ENCODE peak calls at places on chromosomes 4 and X, in five cellular contexts. F is CD8-positive, alpha-beta T cell; X is ovary; O is aorta; N is uterus. Q is an unnamed sample. For H3K36me3, the result is how much of the 10 kb centered on the place peaks cover.

GRCh38 chr4:6869944-6870343 is 39.7 kb upstream of the TBC1D14 start:
- DNase-seq in O (no peak), X (no peak), F (no peak), N (no peak), Q (no peak)

GRCh38 chr4:26120098-26120795 is 200.6 kb upstream of the RBPJ start:
- DNase-seq in X (no peak), O (no peak), F (no peak), N (no peak), Q (no peak)

GRCh38 chrX:43552166-43552565 is 103.9 kb upstream of the MAOA start:
- DNase-seq in N (no peak), F (no peak), O (no peak), X (no peak), Q (no peak)

GRCh38 chr4:164368894-164369293 is 385.0 kb upstream of the SMIM31 start:
- DNase-seq in X (no peak), F (no peak), O (no peak), N (no peak), Q (no peak)

GRCh38 chr4:86934147-86934771 is 552 bp upstream of the AFF1 start:
- DNase-seq in F (no peak), X (no peak), O (no peak), N (no peak), Q (no peak)

GRCh38 chr4:86329431-86329830 is 30.4 kb downstream of the MAPK10 start:
- DNase-seq in N (no peak), F (no peak), X (no peak), O (no peak), Q (no peak)

GRCh38 chr4:72858328-72858727 is 211.2 kb downstream of the COX18 start:
- DNase-seq in N (no peak), X (no peak), F (no peak), O (no peak), Q (peak)

GRCh38 chr4:155809835-155810234 is 51.0 kb downstream of the GUCY1B1 start:
- DNase-seq in X (no peak), N (no peak), F (no peak), O (no peak), Q (peak)

GRCh38 chrX:57211906-57212305 is 74.6 kb upstream of the FAAH2 start:
- DNase-seq in X (no peak), O (no peak), F (no peak), N (no peak), Q (no peak)

GRCh38 chr4:41256131-41256739 is 493 bp upstream of the UCHL1 start:
- DNase-seq in N (no peak), O (no peak), F (no peak), X (no peak), Q (peak)

GRCh38 chr4:47251363-47252135 is 212.0 kb downstream of the COMMD8 start:
- DNase-seq in O (no peak), X (no peak), N (no peak), F (no peak), Q (no peak)

GRCh38 chrX:70461026-70461425 is 16.4 kb downstream of the DLG3 start:
- DNase-seq in O (no peak), X (no peak), F (no peak), N (no peak), Q (no peak)

GRCh38 chr4:26074672-26075071 is 160.7 kb downstream of the SMIM20 start:
- DNase-seq in N (no peak), F (no peak), O (peak), X (no peak), Q (no peak)

GRCh38 chrX:40098264-40099045 is 697 bp upstream of the BCOR start:
- DNase-seq in N (peak), F (no peak), O (peak), X (peak), Q (peak)

GRCh38 chrX:40100537-40101429 is 3.0 kb upstream of the BCOR start:
- DNase-seq in X (no peak), N (peak), O (no peak), F (no peak), Q (no peak)

GRCh38 chrX:40099046-40099968 is 1.5 kb upstream of the BCOR start:
- DNase-seq in F (peak), N (peak), X (peak), O (peak), Q (peak)

GRCh38 chrX:40101430-40101802 is 3.7 kb upstream of the BCOR start:
- DNase-seq in X (no peak), O (no peak), F (no peak), N (no peak), Q (no peak)

GRCh38 chrX:40100141-40100536 is 2.4 kb upstream of the BCOR start:
- DNase-seq in F (no peak), O (no peak), X (peak), N (peak), Q (peak)
- H3K4me3 ChIP-seq in F (no peak), O (no peak), X (no peak), N (no peak), Q (no peak)

GRCh38 chr4:143196323-143196722 is 11.6 kb downstream of the USP38 start:
- DNase-seq in X (no peak), N (no peak), F (no peak), O (no peak), Q (no peak)

GRCh38 chr4:143199503-143199902 is 14.8 kb downstream of the USP38 start:
- DNase-seq in O (no peak), N (no peak), X (no peak), F (no peak), Q (no peak)

GRCh38 chr4:143195581-143195980 is 10.9 kb downstream of the USP38 start:
- DNase-seq in N (no peak), F (no peak), O (no peak), X (no peak), Q (no peak)
- H3K36me3 ChIP-seq in N (under half), F (under half), O (under half), X (under half), Q (half or more)

DNA sequence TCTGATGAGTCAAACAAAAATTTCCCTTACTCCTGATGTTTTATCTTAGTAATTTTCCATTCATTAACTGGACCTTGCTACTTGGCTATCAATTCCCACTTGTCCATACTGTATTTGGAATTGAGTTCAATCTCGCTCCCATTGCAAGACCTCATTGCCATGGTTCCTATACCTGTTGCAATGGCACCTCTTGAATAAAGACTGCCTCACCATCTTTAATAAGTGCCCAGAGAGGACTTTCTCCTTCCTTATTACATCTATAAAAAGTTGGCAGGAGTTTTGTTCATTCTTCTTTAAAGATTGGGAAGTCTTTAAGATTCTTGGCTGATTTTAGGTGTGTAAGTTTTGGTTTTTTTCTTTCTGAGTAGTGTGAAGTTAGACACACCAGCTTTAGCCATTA is 397.4 kb downstream of the SPOCK3 start:
- DNase-seq in O (no peak), F (no peak), N (no peak), X (no peak), Q (no peak)
- H3K4me3 ChIP-seq in O (no peak), F (no peak), N (no peak), X (no peak), Q (no peak)

DNA sequence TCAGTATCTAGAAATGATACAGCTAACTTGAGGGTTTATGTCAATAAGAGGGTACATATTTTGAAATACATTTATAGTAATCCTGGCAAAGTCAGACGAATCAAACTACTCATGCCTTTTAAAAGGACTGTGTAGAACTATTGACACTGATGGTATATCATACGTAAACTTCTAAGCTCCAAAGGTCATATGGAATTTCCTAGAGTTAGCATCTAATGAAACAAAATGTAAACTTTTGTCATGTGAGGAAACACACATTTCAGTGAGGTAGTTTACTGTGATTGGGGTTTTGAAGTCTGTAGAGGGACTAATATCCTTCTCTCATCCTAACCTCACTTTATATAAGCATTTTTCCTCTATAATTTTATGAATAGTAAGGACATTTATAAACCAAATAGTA is 138.4 kb downstream of the SCLT1 start:
- DNase-seq in F (no peak), O (no peak), N (no peak), X (no peak), Q (no peak)
- H3K36me3 ChIP-seq in F (under half), O (under half), N (under half), X (under half), Q (under half)

GRCh38 chrX:21658746-21659145 is 616 bp upstream of the KLHL34 start:
- DNase-seq in N (no peak), F (no peak), O (no peak), X (no peak), Q (no peak)
- H3K4me3 ChIP-seq in N (no peak), F (peak), O (no peak), X (no peak), Q (peak)

GRCh38 chr4:38137080-38137479 is 176.9 kb downstream of the PTTG2 start:
- DNase-seq in N (no peak), F (no peak), O (no peak), X (no peak), Q (no peak)

GRCh38 chr4:38136604-38137003 is 176.4 kb downstream of the PTTG2 start:
- DNase-seq in X (no peak), N (no peak), F (no peak), O (no peak), Q (no peak)

GRCh38 chr4:38139187-38139586 is 179.0 kb downstream of the PTTG2 start:
- DNase-seq in N (no peak), O (no peak), F (no peak), X (no peak), Q (no peak)

GRCh38 chr4:38140643-38141203 is 180.5 kb downstream of the PTTG2 start:
- DNase-seq in N (no peak), X (no peak), F (no peak), O (no peak), Q (no peak)

GRCh38 chr4:38138363-38138762 is 178.2 kb downstream of the PTTG2 start:
- DNase-seq in O (no peak), F (no peak), X (no peak), N (no peak), Q (no peak)
- H3K36me3 ChIP-seq in O (under half), F (under half), X (under half), N (under half), Q (under half)

GRCh38 chr4:56803473-56803872 is 18.0 kb downstream of the SPINK2 start:
- DNase-seq in F (no peak), O (no peak), N (no peak), X (no peak), Q (no peak)

GRCh38 chr4:56804551-56804950 is 16.9 kb downstream of the SPINK2 start:
- DNase-seq in F (no peak), O (no peak), X (no peak), N (no peak), Q (peak)

GRCh38 chr4:56799824-56800756 is 21.4 kb downstream of the SPINK2 start:
- DNase-seq in O (peak), X (peak), N (peak), F (peak), Q (peak)

GRCh38 chr4:56799291-56799823 is 22.1 kb downstream of the SPINK2 start:
- DNase-seq in X (no peak), O (no peak), N (no peak), F (no peak), Q (no peak)
- H3K4me3 ChIP-seq in X (peak), O (peak), N (peak), F (peak), Q (peak)

GRCh38 chrX:154354013-154354412 is 20.4 kb downstream of the FLNA start:
- DNase-seq in O (no peak), N (no peak), F (no peak), X (no peak), Q (no peak)
- H3K36me3 ChIP-seq in O (under half), N (under half), F (half or more), X (under half), Q (half or more)

GRCh38 chrX:115499112-115499805 is 61.7 kb upstream of the PLS3 start:
- DNase-seq in N (no peak), X (no peak), O (no peak), F (no peak), Q (peak)
- H3K4me3 ChIP-seq in N (no peak), X (no peak), O (peak), F (no peak), Q (peak)

DNA sequence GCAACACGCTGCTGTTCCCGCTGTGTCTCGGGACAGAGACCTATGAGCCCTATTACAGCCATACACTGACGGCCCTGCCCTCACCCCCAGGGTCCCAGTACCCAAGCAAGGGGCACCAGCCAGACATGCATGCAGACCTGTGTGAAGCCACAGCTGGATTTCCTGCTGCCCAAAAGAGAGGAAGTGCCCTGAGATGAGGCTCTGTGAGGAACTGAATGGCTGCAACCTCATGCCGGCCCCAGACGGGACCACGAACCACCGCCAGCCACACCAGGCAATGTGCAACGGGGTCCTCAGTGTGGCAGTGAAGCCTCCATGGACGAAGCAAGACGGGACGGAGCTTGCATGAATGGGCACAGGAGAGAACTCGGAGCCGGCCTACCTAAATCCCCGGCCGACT is 21.1 kb downstream of the CTBP1 start:
- DNase-seq in F (no peak), X (no peak), O (no peak), N (no peak), Q (no peak)
- H3K36me3 ChIP-seq in F (under half), X (under half), O (under half), N (under half), Q (half or more)